ENCODE peak calls at places on chromosomes 4 and X, in seven cellular contexts. One of them, this sample, is unnamed.

GRCh38 chrX:74521961-74522833 is 92.2 kb downstream of the RLIM start:
- DNase-seq in BJ: peak; percentile 13
- DNase-seq in lower lobe of right lung: no peak
- DNase-seq in upper lobe of right lung: no peak
- DNase-seq in NB4: no peak
- DNase-seq in PC-9: no peak
- DNase-seq in fibroblast of pulmonary artery: peak; percentile 58
- DNase-seq in this sample: peak; percentile 56

GRCh38 chr4:16140520-16141249 is 56.9 kb upstream of the PROM1 start:
- DNase-seq in lower lobe of right lung: no peak
- DNase-seq in NB4: no peak
- DNase-seq in fibroblast of pulmonary artery: peak; percentile 91
- DNase-seq in BJ: peak; percentile 24
- DNase-seq in upper lobe of right lung: no peak
- DNase-seq in PC-9: peak; percentile 95
- DNase-seq in this sample: peak; percentile 88

GRCh38 chrX:45757272-45757671 is 556.6 kb upstream of the DIPK2B start:
- DNase-seq in NB4: no peak
- DNase-seq in upper lobe of right lung: no peak
- DNase-seq in fibroblast of pulmonary artery: no peak
- DNase-seq in BJ: no peak
- DNase-seq in PC-9: no peak
- DNase-seq in lower lobe of right lung: no peak
- DNase-seq in this sample: no peak

GRCh38 chr4:2745981-2746806 is 9.9 kb downstream of the TNIP2 start:
- DNase-seq in NB4: peak; percentile 76
- DNase-seq in BJ: peak; percentile 39
- DNase-seq in upper lobe of right lung: no peak
- DNase-seq in PC-9: peak; percentile 80
- DNase-seq in lower lobe of right lung: peak; percentile 51
- DNase-seq in fibroblast of pulmonary artery: peak; percentile 45
- DNase-seq in this sample: no peak

GRCh38 chr4:152784490-152785195 is 4.9 kb downstream of the ARFIP1 start:
- DNase-seq in BJ: no peak
- DNase-seq in NB4: peak; percentile 70
- DNase-seq in upper lobe of right lung: no peak
- DNase-seq in lower lobe of right lung: no peak
- DNase-seq in fibroblast of pulmonary artery: peak; percentile 54
- DNase-seq in PC-9: no peak
- DNase-seq in this sample: no peak

GRCh38 chrX:150692837-150693781 is at the start of gene MTMR1:
- DNase-seq in upper lobe of right lung: peak; percentile 74
- DNase-seq in NB4: peak; percentile 34
- DNase-seq in BJ: no peak
- DNase-seq in lower lobe of right lung: peak; percentile 48
- DNase-seq in fibroblast of pulmonary artery: no peak
- DNase-seq in PC-9: no peak
- DNase-seq in this sample: no peak

GRCh38 chrX:150984164-150984824 is 1.2 kb downstream of the HMGB3 start:
- DNase-seq in NB4: peak; percentile 17
- DNase-seq in upper lobe of right lung: no peak
- DNase-seq in BJ: no peak
- DNase-seq in lower lobe of right lung: no peak
- DNase-seq in PC-9: no peak
- DNase-seq in fibroblast of pulmonary artery: no peak
- DNase-seq in this sample: no peak

GRCh38 chr4:25258980-25259578 is 25.2 kb downstream of the PI4K2B start:
- DNase-seq in upper lobe of right lung: no peak
- DNase-seq in NB4: no peak
- DNase-seq in lower lobe of right lung: no peak
- DNase-seq in PC-9: no peak
- DNase-seq in BJ: no peak
- DNase-seq in fibroblast of pulmonary artery: peak; percentile 37
- DNase-seq in this sample: no peak

GRCh38 chr4:166941629-166942028 is 292.7 kb downstream of the SPOCK3 start:
- DNase-seq in fibroblast of pulmonary artery: no peak
- DNase-seq in upper lobe of right lung: no peak
- DNase-seq in lower lobe of right lung: no peak
- DNase-seq in BJ: no peak
- DNase-seq in PC-9: no peak
- DNase-seq in NB4: no peak
- DNase-seq in this sample: no peak

GRCh38 chr4:128711361-128711760 is 98.1 kb upstream of the JADE1 start:
- DNase-seq in upper lobe of right lung: no peak
- DNase-seq in NB4: no peak
- DNase-seq in BJ: no peak
- DNase-seq in PC-9: no peak
- DNase-seq in lower lobe of right lung: no peak
- DNase-seq in fibroblast of pulmonary artery: no peak
- DNase-seq in this sample: no peak

GRCh38 chrX:15761564-15762191 is 23.6 kb downstream of the CA5B start:
- DNase-seq in BJ: no peak
- DNase-seq in lower lobe of right lung: no peak
- DNase-seq in PC-9: no peak
- DNase-seq in NB4: peak; percentile 47
- DNase-seq in upper lobe of right lung: no peak
- DNase-seq in fibroblast of pulmonary artery: peak; percentile 42
- DNase-seq in this sample: no peak

GRCh38 chr4:135601351-135601750 is 1399.8 kb upstream of the PABPC4L start:
- DNase-seq in BJ: no peak
- DNase-seq in fibroblast of pulmonary artery: no peak
- DNase-seq in NB4: no peak
- DNase-seq in upper lobe of right lung: no peak
- DNase-seq in lower lobe of right lung: no peak
- DNase-seq in PC-9: peak; percentile 78
- DNase-seq in this sample: no peak

GRCh38 chr4:152100378-152101201 is 339.8 kb upstream of the GATB start:
- DNase-seq in PC-9: no peak
- DNase-seq in NB4: no peak
- DNase-seq in BJ: no peak
- DNase-seq in upper lobe of right lung: no peak
- DNase-seq in fibroblast of pulmonary artery: no peak
- DNase-seq in lower lobe of right lung: no peak
- DNase-seq in this sample: no peak

GRCh38 chr4:57098945-57099344 is 11.2 kb downstream of the IGFBP7 start:
- DNase-seq in upper lobe of right lung: no peak
- DNase-seq in PC-9: no peak
- DNase-seq in NB4: no peak
- DNase-seq in lower lobe of right lung: no peak
- DNase-seq in fibroblast of pulmonary artery: peak; percentile 89
- DNase-seq in BJ: peak; percentile 61
- DNase-seq in this sample: peak; percentile 57

GRCh38 chrX:38192007-38192625 is 28.6 kb downstream of the SRPX start:
- DNase-seq in PC-9: no peak
- DNase-seq in NB4: peak; percentile 34
- DNase-seq in upper lobe of right lung: no peak
- DNase-seq in fibroblast of pulmonary artery: no peak
- DNase-seq in BJ: no peak
- DNase-seq in lower lobe of right lung: no peak
- DNase-seq in this sample: no peak

GRCh38 chrX:50971390-50971789 is 60.9 kb downstream of the BMP15 start:
- DNase-seq in BJ: no peak
- DNase-seq in NB4: no peak
- DNase-seq in lower lobe of right lung: no peak
- DNase-seq in PC-9: no peak
- DNase-seq in fibroblast of pulmonary artery: no peak
- DNase-seq in upper lobe of right lung: no peak
- DNase-seq in this sample: no peak

GRCh38 chr4:35559559-35560365 is 684.6 kb downstream of the ARAP2 start:
- DNase-seq in NB4: no peak
- DNase-seq in fibroblast of pulmonary artery: no peak
- DNase-seq in upper lobe of right lung: peak; percentile 57
- DNase-seq in lower lobe of right lung: no peak
- DNase-seq in PC-9: no peak
- DNase-seq in BJ: no peak
- DNase-seq in this sample: no peak

GRCh38 chr4:172042714-172043114 is 229.5 kb downstream of the GALNTL6 start:
- DNase-seq in NB4: no peak
- DNase-seq in upper lobe of right lung: no peak
- DNase-seq in PC-9: no peak
- DNase-seq in BJ: no peak
- DNase-seq in fibroblast of pulmonary artery: no peak
- DNase-seq in lower lobe of right lung: no peak
- DNase-seq in this sample: no peak

GRCh38 chrX:65674351-65674893 is 7.0 kb downstream of the MSN start:
- DNase-seq in lower lobe of right lung: no peak
- DNase-seq in upper lobe of right lung: no peak
- DNase-seq in PC-9: no peak
- DNase-seq in NB4: no peak
- DNase-seq in BJ: no peak
- DNase-seq in fibroblast of pulmonary artery: no peak
- DNase-seq in this sample: no peak

GRCh38 chr4:8706221-8707044 is 113.9 kb downstream of the CPZ start:
- DNase-seq in fibroblast of pulmonary artery: no peak
- DNase-seq in PC-9: no peak
- DNase-seq in NB4: no peak
- DNase-seq in lower lobe of right lung: peak; percentile 29
- DNase-seq in upper lobe of right lung: peak; percentile 34
- DNase-seq in BJ: no peak
- DNase-seq in this sample: no peak

GRCh38 chrX:36431819-36432218 is 512.3 kb downstream of the CFAP47 start:
- DNase-seq in BJ: no peak
- DNase-seq in NB4: no peak
- DNase-seq in PC-9: no peak
- DNase-seq in lower lobe of right lung: no peak
- DNase-seq in upper lobe of right lung: no peak
- DNase-seq in fibroblast of pulmonary artery: peak; percentile 65
- DNase-seq in this sample: no peak

DNA sequence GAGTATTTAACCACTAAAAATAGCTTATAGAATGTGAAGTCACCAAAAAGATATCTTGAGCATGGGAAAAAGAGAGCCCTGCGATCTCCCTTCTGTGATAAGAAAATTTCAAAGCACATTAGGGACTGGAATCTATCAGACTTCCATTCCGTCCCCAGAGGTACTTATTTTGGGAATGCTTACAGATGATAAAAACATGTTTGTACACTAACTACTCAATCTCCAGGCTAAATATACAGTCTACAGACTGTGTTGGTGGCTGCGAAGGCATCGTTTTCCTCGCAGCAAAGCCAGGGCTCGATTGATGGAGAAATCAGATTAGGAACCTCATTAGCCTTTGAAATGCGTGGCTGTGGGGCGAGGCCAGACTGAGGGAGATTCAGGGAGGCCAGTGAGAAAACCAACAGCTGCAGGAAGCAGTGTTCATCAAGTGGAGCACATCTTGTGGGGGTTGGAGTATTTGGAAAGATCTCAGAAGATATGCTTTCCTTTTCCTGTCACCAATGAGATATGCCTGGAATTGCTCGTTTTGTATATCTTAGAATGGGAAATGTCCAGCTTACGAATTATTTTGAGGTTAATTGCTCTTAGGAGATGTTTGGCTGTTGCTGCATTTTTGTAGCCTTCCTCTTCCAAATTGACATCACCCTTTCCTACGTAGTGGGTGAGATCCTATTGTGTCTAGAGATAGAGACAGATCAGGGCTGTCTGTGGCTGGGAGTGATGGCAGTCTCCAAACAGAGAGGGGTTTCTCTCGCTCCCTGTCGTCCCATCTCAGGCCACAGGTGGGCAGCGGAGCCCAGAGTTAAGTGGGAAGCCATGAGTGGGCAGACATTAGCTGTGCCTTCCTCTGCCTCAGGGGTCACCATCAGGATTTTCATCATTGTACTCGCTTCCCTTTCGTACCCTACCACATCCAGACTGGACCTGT is 225.0 kb upstream of the FAT1 start:
- DNase-seq in NB4: peak; percentile 14
- DNase-seq in fibroblast of pulmonary artery: peak; percentile 40
- DNase-seq in upper lobe of right lung: no peak
- DNase-seq in BJ: peak; percentile 42
- DNase-seq in PC-9: no peak
- DNase-seq in lower lobe of right lung: no peak
- DNase-seq in this sample: no peak
- TF ChIP-seq CTCF in NB4: peak; percentile 23
- TF ChIP-seq CTCF in fibroblast of pulmonary artery: peak; percentile 65
- TF ChIP-seq CTCF in upper lobe of right lung: peak; percentile 27
- TF ChIP-seq CTCF in BJ: peak; percentile 59
- TF ChIP-seq CTCF in PC-9: no peak
- TF ChIP-seq CTCF in lower lobe of right lung: peak; percentile 10
- TF ChIP-seq CTCF in this sample: peak; percentile 43

DNA sequence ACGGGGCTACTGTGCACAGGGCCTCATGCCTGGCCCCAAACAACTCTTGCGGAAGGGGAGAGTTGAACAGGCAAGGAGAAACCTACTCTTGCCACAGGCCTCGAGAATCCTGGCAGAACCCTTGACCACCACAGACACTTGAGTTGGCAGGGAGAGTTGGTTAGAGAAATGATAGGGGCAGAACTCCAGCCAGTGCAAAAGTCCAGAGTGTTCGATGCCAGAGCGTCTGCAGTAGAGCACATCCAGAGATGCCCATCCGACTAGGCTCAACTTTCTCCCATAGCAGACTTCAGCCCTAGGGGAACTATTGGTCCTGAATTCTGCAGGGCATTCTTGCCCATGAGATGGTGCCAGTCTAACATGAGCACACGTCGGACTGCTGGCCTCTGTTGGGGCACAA is 45.4 kb upstream of the RADX start:
- DNase-seq in upper lobe of right lung: no peak
- DNase-seq in PC-9: no peak
- DNase-seq in BJ: no peak
- DNase-seq in lower lobe of right lung: no peak
- DNase-seq in NB4: no peak
- DNase-seq in fibroblast of pulmonary artery: no peak
- DNase-seq in this sample: no peak
- TF ChIP-seq CTCF in upper lobe of right lung: no peak
- TF ChIP-seq CTCF in PC-9: no peak
- TF ChIP-seq CTCF in BJ: no peak
- TF ChIP-seq CTCF in lower lobe of right lung: no peak
- TF ChIP-seq CTCF in NB4: no peak
- TF ChIP-seq CTCF in fibroblast of pulmonary artery: no peak
- TF ChIP-seq CTCF in this sample: no peak

GRCh38 chr4:6201580-6202091 is 1.3 kb upstream of the JAKMIP1 start:
- DNase-seq in PC-9: no peak
- DNase-seq in lower lobe of right lung: no peak
- DNase-seq in upper lobe of right lung: no peak
- DNase-seq in NB4: peak; percentile 49
- DNase-seq in BJ: no peak
- DNase-seq in fibroblast of pulmonary artery: no peak
- DNase-seq in this sample: no peak
- TF ChIP-seq CTCF in PC-9: no peak
- TF ChIP-seq CTCF in lower lobe of right lung: no peak
- TF ChIP-seq CTCF in upper lobe of right lung: no peak
- TF ChIP-seq CTCF in NB4: no peak
- TF ChIP-seq CTCF in BJ: no peak
- TF ChIP-seq CTCF in fibroblast of pulmonary artery: no peak
- TF ChIP-seq CTCF in this sample: no peak

GRCh38 chrX:40501456-40501855 is 79.3 kb upstream of the ATP6AP2 start:
- DNase-seq in upper lobe of right lung: no peak
- DNase-seq in lower lobe of right lung: no peak
- DNase-seq in BJ: no peak
- DNase-seq in fibroblast of pulmonary artery: no peak
- DNase-seq in NB4: no peak
- DNase-seq in PC-9: no peak
- DNase-seq in this sample: no peak

GRCh38 chrX:40502688-40503087 is 78.1 kb upstream of the ATP6AP2 start:
- DNase-seq in NB4: no peak
- DNase-seq in lower lobe of right lung: no peak
- DNase-seq in PC-9: no peak
- DNase-seq in fibroblast of pulmonary artery: no peak
- DNase-seq in upper lobe of right lung: no peak
- DNase-seq in BJ: no peak
- DNase-seq in this sample: no peak

GRCh38 chrX:40495659-40496058 is 85.1 kb upstream of the ATP6AP2 start:
- DNase-seq in BJ: no peak
- DNase-seq in NB4: no peak
- DNase-seq in PC-9: no peak
- DNase-seq in lower lobe of right lung: no peak
- DNase-seq in upper lobe of right lung: no peak
- DNase-seq in fibroblast of pulmonary artery: no peak
- DNase-seq in this sample: no peak

GRCh38 chrX:40496728-40497127 is 84.0 kb upstream of the ATP6AP2 start:
- DNase-seq in upper lobe of right lung: no peak
- DNase-seq in lower lobe of right lung: no peak
- DNase-seq in BJ: no peak
- DNase-seq in fibroblast of pulmonary artery: peak; percentile 17
- DNase-seq in NB4: no peak
- DNase-seq in PC-9: no peak
- DNase-seq in this sample: no peak
- TF ChIP-seq CTCF in upper lobe of right lung: no peak
- TF ChIP-seq CTCF in lower lobe of right lung: no peak
- TF ChIP-seq CTCF in BJ: peak; percentile 25
- TF ChIP-seq CTCF in fibroblast of pulmonary artery: peak; percentile 24
- TF ChIP-seq CTCF in NB4: no peak
- TF ChIP-seq CTCF in PC-9: no peak
- TF ChIP-seq CTCF in this sample: peak; percentile 29